ENCODE peak calls at places on chromosome 3, in five cellular contexts. One of them, this sample, is unnamed.

GRCh38 chr3:195102609-195103467 is 168.1 kb downstream of the XXYLT1 start:
- DNase-seq in IMR-90: peak; percentile 98
- DNase-seq in uterus: peak; percentile 47
- DNase-seq in H9: no peak
- DNase-seq in tibial artery: no peak
- DNase-seq in this sample: no peak

GRCh38 chr3:10556312-10556711 is 50.9 kb upstream of the ATP2B2 start:
- DNase-seq in tibial artery: no peak
- DNase-seq in H9: peak; percentile 8
- DNase-seq in IMR-90: no peak
- DNase-seq in uterus: no peak
- DNase-seq in this sample: no peak

GRCh38 chr3:71201939-71202338 is 381.6 kb downstream of the FOXP1 start:
- DNase-seq in H9: no peak
- DNase-seq in IMR-90: peak; percentile 78
- DNase-seq in uterus: peak; percentile 79
- DNase-seq in tibial artery: peak; percentile 85
- DNase-seq in this sample: peak; percentile 67

GRCh38 chr3:64539451-64540196 is 148.2 kb downstream of the ADAMTS9 start:
- DNase-seq in uterus: peak; percentile 77
- DNase-seq in H9: no peak
- DNase-seq in IMR-90: peak; percentile 87
- DNase-seq in tibial artery: peak; percentile 57
- DNase-seq in this sample: no peak

GRCh38 chr3:172367205-172368105 is 80.8 kb downstream of the GHSR start:
- DNase-seq in H9: no peak
- DNase-seq in uterus: no peak
- DNase-seq in tibial artery: no peak
- DNase-seq in IMR-90: peak; percentile 70
- DNase-seq in this sample: no peak

GRCh38 chr3:114850913-114851312 is 296.2 kb downstream of the ZBTB20 start:
- DNase-seq in IMR-90: peak; percentile 12
- DNase-seq in uterus: no peak
- DNase-seq in tibial artery: no peak
- DNase-seq in H9: no peak
- DNase-seq in this sample: no peak

GRCh38 chr3:194687638-194688206 is 2.0 kb downstream of the FAM43A start:
- DNase-seq in H9: peak; percentile 94
- DNase-seq in tibial artery: peak; percentile 46
- DNase-seq in uterus: peak; percentile 67
- DNase-seq in IMR-90: peak; percentile 51
- DNase-seq in this sample: peak; percentile 80

GRCh38 chr3:184240384-184241140 is 8.2 kb downstream of the ALG3 start:
- DNase-seq in H9: no peak
- DNase-seq in IMR-90: peak; percentile 28
- DNase-seq in uterus: no peak
- DNase-seq in tibial artery: no peak
- DNase-seq in this sample: no peak

GRCh38 chr3:147395975-147396708 is 10.2 kb downstream of the ZIC4 start:
- DNase-seq in IMR-90: no peak
- DNase-seq in H9: no peak
- DNase-seq in uterus: no peak
- DNase-seq in tibial artery: no peak
- DNase-seq in this sample: no peak

GRCh38 chr3:169812844-169813677 is at the start of the genes LRRC34 and LRRIQ4:
- DNase-seq in H9: peak; percentile 93
- DNase-seq in uterus: peak; percentile 56
- DNase-seq in IMR-90: peak; percentile 43
- DNase-seq in tibial artery: peak; percentile 74
- DNase-seq in this sample: peak; percentile 78

GRCh38 chr3:129975332-129976090 is 991 bp downstream of the TRH start:
- DNase-seq in uterus: no peak
- DNase-seq in H9: peak; percentile 70
- DNase-seq in tibial artery: peak; percentile 29
- DNase-seq in IMR-90: no peak
- DNase-seq in this sample: peak; percentile 31

GRCh38 chr3:185759523-185759922 is 65.3 kb downstream of the IGF2BP2 start:
- DNase-seq in H9: no peak
- DNase-seq in tibial artery: no peak
- DNase-seq in uterus: no peak
- DNase-seq in IMR-90: no peak
- DNase-seq in this sample: no peak

GRCh38 chr3:60743631-60744164 is 507.6 kb downstream of the FHIT start:
- DNase-seq in IMR-90: no peak
- DNase-seq in tibial artery: no peak
- DNase-seq in uterus: no peak
- DNase-seq in H9: peak; percentile 51
- DNase-seq in this sample: no peak

GRCh38 chr3:125117631-125118191 is 61.9 kb upstream of the HEG1 start:
- DNase-seq in uterus: no peak
- DNase-seq in tibial artery: no peak
- DNase-seq in H9: no peak
- DNase-seq in IMR-90: no peak
- DNase-seq in this sample: no peak

GRCh38 chr3:195154793-195155535 is 116.0 kb downstream of the XXYLT1 start:
- DNase-seq in IMR-90: peak; percentile 97
- DNase-seq in H9: no peak
- DNase-seq in tibial artery: peak; percentile 73
- DNase-seq in uterus: peak; percentile 91
- DNase-seq in this sample: peak; percentile 89

GRCh38 chr3:59644479-59645075 is 594.8 kb upstream of the CFAP20DC start:
- DNase-seq in H9: no peak
- DNase-seq in IMR-90: no peak
- DNase-seq in uterus: no peak
- DNase-seq in tibial artery: no peak
- DNase-seq in this sample: no peak

GRCh38 chr3:37014620-37015019 is 21.3 kb downstream of the MLH1 start:
- DNase-seq in H9: no peak
- DNase-seq in tibial artery: no peak
- DNase-seq in IMR-90: no peak
- DNase-seq in uterus: no peak
- DNase-seq in this sample: no peak

GRCh38 chr3:163043074-163043473 is 1546.5 kb downstream of the OTOL1 start:
- DNase-seq in H9: no peak
- DNase-seq in uterus: no peak
- DNase-seq in IMR-90: peak; percentile 19
- DNase-seq in tibial artery: no peak
- DNase-seq in this sample: no peak

GRCh38 chr3:13253208-13253937 is 166.7 kb downstream of the NUP210 start:
- DNase-seq in IMR-90: no peak
- DNase-seq in uterus: no peak
- DNase-seq in tibial artery: no peak
- DNase-seq in H9: no peak
- DNase-seq in this sample: no peak

GRCh38 chr3:135237371-135237770 is 442.3 kb downstream of the EPHB1 start:
- DNase-seq in H9: peak; percentile 53
- DNase-seq in tibial artery: no peak
- DNase-seq in IMR-90: no peak
- DNase-seq in uterus: no peak
- DNase-seq in this sample: no peak

GRCh38 chr3:116155830-116156229 is 289.5 kb downstream of the LSAMP start:
- DNase-seq in H9: no peak
- DNase-seq in IMR-90: peak; percentile 26
- DNase-seq in tibial artery: no peak
- DNase-seq in uterus: no peak
- DNase-seq in this sample: no peak

GRCh38 chr3:23888617-23889228 is 28.1 kb downstream of the NKIRAS1 start:
- DNase-seq in H9: no peak
- DNase-seq in IMR-90: peak; percentile 64
- DNase-seq in uterus: no peak
- DNase-seq in tibial artery: no peak
- DNase-seq in this sample: no peak

GRCh38 chr3:9914011-9914410 is 2.9 kb upstream of the IL17RC start:
- DNase-seq in tibial artery: no peak
- DNase-seq in H9: no peak
- DNase-seq in IMR-90: no peak
- DNase-seq in uterus: no peak
- DNase-seq in this sample: no peak

GRCh38 chr3:194944526-194944925 is 258.8 kb downstream of the FAM43A start:
- DNase-seq in tibial artery: no peak
- DNase-seq in uterus: no peak
- DNase-seq in IMR-90: no peak
- DNase-seq in H9: no peak
- DNase-seq in this sample: no peak

GRCh38 chr3:195245531-195245951 is 25.4 kb downstream of the XXYLT1 start:
- DNase-seq in tibial artery: no peak
- DNase-seq in uterus: peak; percentile 10
- DNase-seq in H9: no peak
- DNase-seq in IMR-90: no peak
- DNase-seq in this sample: no peak

GRCh38 chr3:119660474-119661150 is at the start of gene POPDC2:
- DNase-seq in uterus: peak; percentile 25
- DNase-seq in tibial artery: no peak
- DNase-seq in IMR-90: no peak
- DNase-seq in H9: no peak
- DNase-seq in this sample: peak; percentile 52

GRCh38 chr3:15630646-15631350 is 29.3 kb downstream of the BTD start:
- DNase-seq in tibial artery: no peak
- DNase-seq in H9: no peak
- DNase-seq in uterus: no peak
- DNase-seq in IMR-90: peak; percentile 87
- DNase-seq in this sample: no peak

GRCh38 chr3:8488877-8489865 is 12.5 kb upstream of the LMCD1 start:
- DNase-seq in H9: no peak
- DNase-seq in IMR-90: no peak
- DNase-seq in tibial artery: no peak
- DNase-seq in uterus: peak; percentile 35
- DNase-seq in this sample: peak; percentile 62

GRCh38 chr3:63582943-63583500 is 69.5 kb upstream of the SNTN start:
- DNase-seq in uterus: no peak
- DNase-seq in tibial artery: no peak
- DNase-seq in IMR-90: no peak
- DNase-seq in H9: no peak
- DNase-seq in this sample: no peak

GRCh38 chr3:152056481-152056880 is 183.0 kb downstream of the SUCNR1 start:
- DNase-seq in IMR-90: no peak
- DNase-seq in tibial artery: no peak
- DNase-seq in uterus: no peak
- DNase-seq in H9: no peak
- DNase-seq in this sample: no peak

GRCh38 chr3:46695177-46695961 is 1.9 kb upstream of the ALS2CL start:
- DNase-seq in uterus: peak; percentile 33
- DNase-seq in tibial artery: peak; percentile 80
- DNase-seq in H9: peak; percentile 84
- DNase-seq in IMR-90: no peak
- DNase-seq in this sample: peak; percentile 60

GRCh38 chr3:183810643-183811594 is 14.5 kb downstream of the MAP6D1 start:
- DNase-seq in uterus: no peak
- DNase-seq in H9: no peak
- DNase-seq in IMR-90: no peak
- DNase-seq in tibial artery: no peak
- DNase-seq in this sample: no peak

GRCh38 chr3:142784228-142784627 is 60.4 kb downstream of the TRPC1 start:
- DNase-seq in H9: no peak
- DNase-seq in tibial artery: no peak
- DNase-seq in IMR-90: no peak
- DNase-seq in uterus: no peak
- DNase-seq in this sample: no peak

GRCh38 chr3:118077332-118077731 is 957.3 kb downstream of the IGSF11 start:
- DNase-seq in tibial artery: no peak
- DNase-seq in uterus: no peak
- DNase-seq in IMR-90: no peak
- DNase-seq in H9: no peak
- DNase-seq in this sample: no peak

GRCh38 chr3:155744626-155745324 is at the start of gene PLCH1:
- DNase-seq in uterus: peak; percentile 54
- DNase-seq in tibial artery: peak; percentile 68
- DNase-seq in H9: peak; percentile 94
- DNase-seq in IMR-90: peak; percentile 40
- DNase-seq in this sample: peak; percentile 51
- H3K27me3 ChIP-seq in uterus: no peaks in the 10 kb centered on the region
- H3K27me3 ChIP-seq in tibial artery: peaks cover 16% of the 10 kb centered on the region
- H3K27me3 ChIP-seq in H9: no peaks in the 10 kb centered on the region
- H3K27me3 ChIP-seq in IMR-90: peaks cover 47% of the 10 kb centered on the region
- H3K27me3 ChIP-seq in this sample: peaks cover 3% of the 10 kb centered on the region

GRCh38 chr3:141714671-141715070 is 23.4 kb upstream of the RNF7 start:
- DNase-seq in IMR-90: no peak
- DNase-seq in uterus: no peak
- DNase-seq in tibial artery: no peak
- DNase-seq in H9: no peak
- DNase-seq in this sample: no peak
- H3K4me1 ChIP-seq in IMR-90: peaks cover 4% of the 10 kb centered on the region
- H3K4me1 ChIP-seq in uterus: no peaks in the 10 kb centered on the region
- H3K4me1 ChIP-seq in tibial artery: no peaks in the 10 kb centered on the region
- H3K4me1 ChIP-seq in H9: no peaks in the 10 kb centered on the region
- H3K4me1 ChIP-seq in this sample: no peaks in the 10 kb centered on the region

DNA sequence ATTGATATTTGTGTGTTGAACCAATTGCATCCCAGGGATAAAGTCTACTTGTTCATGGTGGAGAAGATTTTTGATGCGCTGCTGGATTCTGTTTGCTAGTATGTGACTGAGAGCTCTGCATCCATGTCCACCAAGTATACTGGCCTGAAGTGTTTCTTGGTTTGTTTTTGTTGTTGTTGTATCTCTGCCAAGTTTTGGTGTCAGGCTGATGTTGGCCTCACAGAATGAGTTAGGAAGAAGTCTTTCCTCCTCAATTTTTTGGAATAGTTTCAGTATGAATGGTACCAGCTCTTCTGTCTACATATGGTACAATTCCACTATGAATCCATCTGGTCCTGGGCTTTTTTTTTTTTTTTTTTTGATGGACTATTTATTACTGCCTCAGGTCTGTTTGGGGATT is 50.9 kb upstream of the OSTN start:
- DNase-seq in tibial artery: no peak
- DNase-seq in uterus: no peak
- DNase-seq in H9: no peak
- DNase-seq in IMR-90: no peak
- DNase-seq in this sample: no peak
- H3K27me3 ChIP-seq in tibial artery: no peaks in the 10 kb centered on the region
- H3K27me3 ChIP-seq in uterus: no peaks in the 10 kb centered on the region
- H3K27me3 ChIP-seq in H9: no peaks in the 10 kb centered on the region
- H3K27me3 ChIP-seq in IMR-90: no peaks in the 10 kb centered on the region
- H3K27me3 ChIP-seq in this sample: no peaks in the 10 kb centered on the region

DNA sequence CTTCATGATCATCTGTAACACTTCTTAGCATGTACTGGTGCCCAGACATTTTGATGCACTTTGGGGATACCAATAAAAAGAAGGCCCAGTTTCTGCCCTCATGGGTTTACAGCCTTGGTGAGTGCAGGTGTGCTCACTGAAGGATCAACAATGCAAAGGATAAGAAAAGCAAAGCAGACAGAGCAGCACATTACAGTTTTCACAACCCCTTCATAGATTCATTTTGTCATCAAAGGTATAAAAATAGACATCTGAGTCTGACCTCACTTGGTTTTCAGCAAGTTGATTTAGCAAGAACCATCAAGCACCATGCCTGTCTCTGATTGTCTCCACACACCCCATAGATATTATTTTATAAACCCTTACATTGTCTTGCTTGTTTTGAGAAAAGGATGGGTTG is 77.6 kb downstream of the BFSP2 start:
- DNase-seq in H9: no peak
- DNase-seq in uterus: no peak
- DNase-seq in tibial artery: no peak
- DNase-seq in IMR-90: no peak
- DNase-seq in this sample: no peak
- H3K4me1 ChIP-seq in H9: peaks cover 2% of the 10 kb centered on the region
- H3K4me1 ChIP-seq in uterus: no peaks in the 10 kb centered on the region
- H3K4me1 ChIP-seq in tibial artery: no peaks in the 10 kb centered on the region
- H3K4me1 ChIP-seq in IMR-90: peaks cover 11% of the 10 kb centered on the region
- H3K4me1 ChIP-seq in this sample: peaks cover 4% of the 10 kb centered on the region

This sample was measured in psoas muscle.